ENCODE peak calls at places on chromosomes 16 and 17, in eight cellular contexts. B is AG04450, L is Peyer's patch, S is osteoblast, A is stomach, F is neural progenitor cell, N is mammary epithelial cell, Q is astrocyte of the spinal cord. X is an unnamed sample.
A peak's percentile ranks its signal among the peaks of the same experiment; 100 is the strongest.

GRCh38 chr17:60606036-60606435 is 6.0 kb downstream of the PPM1D start:
- DNase-seq in B (no peak), L (no peak), S (no peak), A (no peak), F (no peak), N (no peak), Q (no peak), X (no peak)

GRCh38 chr16:69917739-69918138 is 33.4 kb upstream of the CLEC18A start:
- DNase-seq in B (peak; percentile 86), L (no peak), S (peak; percentile 89), A (no peak), F (peak; percentile 76), N (peak; percentile 89), Q (peak; percentile 96), X (peak; percentile 92)

GRCh38 chr16:89473791-89474414 is 16.5 kb downstream of the ANKRD11 start:
- DNase-seq in B (no peak), L (no peak), S (peak; percentile 86), A (no peak), F (no peak), N (peak; percentile 72), Q (no peak), X (peak; percentile 43)

GRCh38 chr16:22969567-22969966 is 155.6 kb downstream of the HS3ST2 start:
- DNase-seq in B (no peak), L (no peak), S (peak; percentile 23), A (no peak), F (no peak), N (peak; percentile 63), Q (no peak), X (no peak)

GRCh38 chr17:77096570-77097214 is 44.1 kb upstream of the SEC14L1 start:
- DNase-seq in B (no peak), L (no peak), S (peak; percentile 89), A (peak; percentile 60), F (no peak), N (peak; percentile 26), Q (peak; percentile 60), X (peak; percentile 47)

GRCh38 chr17:59361386-59361785 is 29.9 kb downstream of the YPEL2 start:
- DNase-seq in B (no peak), L (no peak), S (no peak), A (no peak), F (no peak), N (peak; percentile 86), Q (peak; percentile 52), X (no peak)

GRCh38 chr17:19996502-19996901 is 12.7 kb upstream of the SPECC1 start:
- DNase-seq in B (no peak), L (no peak), S (no peak), A (no peak), F (peak; percentile 19), N (no peak), Q (no peak), X (no peak)

GRCh38 chr17:27760069-27760885 is 40.1 kb downstream of the NOS2 start:
- DNase-seq in B (no peak), L (peak; percentile 81), S (peak; percentile 91), A (peak; percentile 79), F (peak; percentile 65), N (peak; percentile 19), Q (peak; percentile 15), X (no peak)

GRCh38 chr17:47324224-47325020 is 667 bp downstream of the EFCAB13 start:
- DNase-seq in B (no peak), L (peak; percentile 71), S (peak; percentile 69), A (peak; percentile 63), F (peak; percentile 48), N (no peak), Q (peak; percentile 50), X (no peak)

GRCh38 chr17:489758-490329 is 137.2 kb upstream of the RPH3AL start:
- DNase-seq in B (no peak), L (no peak), S (peak; percentile 91), A (peak; percentile 60), F (peak; percentile 52), N (peak; percentile 40), Q (peak; percentile 45), X (no peak)

GRCh38 chr17:2025220-2025621 is at the start of gene RTN4RL1:
- DNase-seq in B (no peak), L (peak; percentile 60), S (peak; percentile 96), A (peak; percentile 66), F (peak; percentile 81), N (peak; percentile 85), Q (peak; percentile 32), X (no peak)

GRCh38 chr17:67433248-67433924 is 56.3 kb downstream of the PITPNC1 start:
- DNase-seq in B (no peak), L (no peak), S (no peak), A (no peak), F (no peak), N (no peak), Q (no peak), X (no peak)

GRCh38 chr16:47565454-47565853 is 104.3 kb downstream of the PHKB start:
- DNase-seq in B (no peak), L (no peak), S (peak; percentile 65), A (no peak), F (no peak), N (peak; percentile 58), Q (peak; percentile 52), X (peak; percentile 5)

GRCh38 chr16:12801511-12802042 is 2.1 kb downstream of the CPPED1 start:
- DNase-seq in B (no peak), L (no peak), S (peak; percentile 89), A (no peak), F (no peak), N (peak; percentile 69), Q (peak; percentile 88), X (peak; percentile 16)

GRCh38 chr17:75348386-75349012 is 57.0 kb downstream of the GRB2 start:
- DNase-seq in B (no peak), L (no peak), S (peak; percentile 50), A (no peak), F (no peak), N (no peak), Q (no peak), X (no peak)

GRCh38 chr17:20721151-20721550 is 141.6 kb downstream of the CDRT15L2 start:
- DNase-seq in B (no peak), L (no peak), S (peak; percentile 3), A (no peak), F (no peak), N (peak; percentile 37), Q (no peak), X (no peak)

GRCh38 chr17:40602445-40603443 is 37.5 kb upstream of the CCR7 start:
- DNase-seq in B (no peak), L (no peak), S (no peak), A (no peak), F (no peak), N (no peak), Q (no peak), X (no peak)

GRCh38 chr17:79984045-79984840 is 51.4 kb downstream of the TBC1D16 start:
- DNase-seq in B (no peak), L (no peak), S (no peak), A (no peak), F (no peak), N (no peak), Q (no peak), X (no peak)

GRCh38 chr17:80774146-80774545 is 217.5 kb upstream of the CHMP6 start:
- DNase-seq in B (no peak), L (no peak), S (no peak), A (no peak), F (no peak), N (no peak), Q (no peak), X (no peak)

GRCh38 chr17:78316867-78317816 is 42.7 kb downstream of the SOCS3 start:
- DNase-seq in B (no peak), L (peak; percentile 78), S (peak; percentile 88), A (peak; percentile 65), F (peak; percentile 53), N (no peak), Q (peak; percentile 48), X (no peak)

GRCh38 chr17:36625188-36625587 is 23.8 kb downstream of the MRM1 start:
- DNase-seq in B (no peak), L (no peak), S (no peak), A (no peak), F (no peak), N (no peak), Q (no peak), X (no peak)

GRCh38 chr17:43372273-43372911 is 26.4 kb upstream of the ARL4D start:
- DNase-seq in B (no peak), L (no peak), S (no peak), A (no peak), F (no peak), N (no peak), Q (no peak), X (no peak)

GRCh38 chr16:16971042-16971441 is 499.7 kb downstream of the XYLT1 start:
- DNase-seq in B (no peak), L (no peak), S (no peak), A (no peak), F (no peak), N (no peak), Q (no peak), X (no peak)

GRCh38 chr17:47615766-47616424 is 33.8 kb upstream of the KPNB1 start:
- DNase-seq in B (no peak), L (no peak), S (peak; percentile 25), A (no peak), F (peak; percentile 69), N (peak; percentile 24), Q (peak; percentile 68), X (peak; percentile 46)

GRCh38 chr16:4081035-4081434 is 35.2 kb downstream of the ADCY9 start:
- DNase-seq in B (no peak), L (no peak), S (no peak), A (no peak), F (peak; percentile 24), N (no peak), Q (no peak), X (no peak)
- H3K4me3 ChIP-seq in B (no peak overlapping the region), L (no peak overlapping the region), S (no peak overlapping the region), A (no peak overlapping the region), F (no peak overlapping the region), N (no peak overlapping the region), Q (no peak overlapping the region), X (no peak overlapping the region)

DNA sequence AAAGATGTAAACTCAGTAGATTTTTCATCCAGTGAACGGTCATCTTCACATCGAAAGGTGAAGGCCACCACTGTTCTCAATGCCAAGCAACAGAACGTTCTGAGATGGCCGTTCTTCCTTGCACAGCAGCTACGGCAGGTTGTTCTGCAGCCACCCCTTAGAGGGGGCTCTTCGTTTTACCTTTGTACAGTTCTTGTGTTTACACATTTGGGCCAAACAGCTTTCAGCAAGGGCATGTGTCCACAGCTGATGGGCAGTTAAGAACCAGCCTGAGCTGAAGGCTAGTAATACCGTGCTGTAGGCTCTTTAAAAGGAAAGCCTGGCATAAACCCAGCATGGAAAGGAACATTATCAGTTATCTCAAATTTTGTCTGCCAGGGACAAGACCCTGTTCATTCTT is 15.9 kb downstream of the PLD6 start:
- DNase-seq in B (no peak), L (no peak), S (peak; percentile 80), A (no peak), F (no peak), N (no peak), Q (no peak), X (no peak)
- TF ChIP-seq CTCF in B (no peak), L (no peak), S (no peak), A (no peak), F (no peak), N (no peak), Q (no peak), X (no peak)

GRCh38 chr17:68595986-68596385 is 5.2 kb downstream of the FAM20A start:
- DNase-seq in B (no peak), L (no peak), S (no peak), A (no peak), F (no peak), N (no peak), Q (no peak), X (no peak)
- H3K4me3 ChIP-seq in B (no peak overlapping the region), L (no peak overlapping the region), S (no peak overlapping the region), A (no peak overlapping the region), F (no peak overlapping the region), N (no peak overlapping the region), Q (no peak overlapping the region), X (no peak overlapping the region)

GRCh38 chr16:29674188-29674587 is 4.8 kb upstream of the QPRT start:
- DNase-seq in B (no peak), L (peak; percentile 62), S (no peak), A (no peak), F (no peak), N (no peak), Q (peak; percentile 32), X (peak; percentile 22)
- TF ChIP-seq CTCF in B (no peak), L (no peak), S (no peak), A (no peak), F (no peak), N (no peak), Q (no peak), X (no peak)

X was measured in astrocyte of the cerebellum.